ENCODE peak calls at places on chromosomes 6 and 20, in five cellular contexts. One of them, this sample, is unnamed.

GRCh38 chr6:10278786-10279185 is 136.1 kb downstream of the TFAP2A start:
- DNase-seq in CD14-positive monocyte: no peak
- DNase-seq in foreskin fibroblast: no peak
- DNase-seq in B cell: no peak
- DNase-seq in MCF 10A: no peak
- DNase-seq in this sample: no peak

GRCh38 chr20:33460711-33461110 is 17.1 kb upstream of the SNTA1 start:
- DNase-seq in MCF 10A: no peak
- DNase-seq in B cell: no peak
- DNase-seq in foreskin fibroblast: no peak
- DNase-seq in CD14-positive monocyte: no peak
- DNase-seq in this sample: peak; percentile 10

GRCh38 chr20:45306431-45306982 is at the start of gene RBPJL:
- DNase-seq in B cell: peak; percentile 70
- DNase-seq in MCF 10A: no peak
- DNase-seq in foreskin fibroblast: no peak
- DNase-seq in CD14-positive monocyte: no peak
- DNase-seq in this sample: peak; percentile 55

GRCh38 chr6:21808045-21808470 is 214.5 kb downstream of the SOX4 start:
- DNase-seq in CD14-positive monocyte: no peak
- DNase-seq in B cell: no peak
- DNase-seq in MCF 10A: peak; percentile 22
- DNase-seq in foreskin fibroblast: peak; percentile 42
- DNase-seq in this sample: no peak

GRCh38 chr6:159151266-159151855 is 17.8 kb upstream of the FNDC1 start:
- DNase-seq in B cell: peak; percentile 78
- DNase-seq in CD14-positive monocyte: no peak
- DNase-seq in MCF 10A: peak; percentile 63
- DNase-seq in foreskin fibroblast: peak; percentile 44
- DNase-seq in this sample: peak; percentile 66

GRCh38 chr6:165621950-165622349 is 41.1 kb downstream of the PDE10A start:
- DNase-seq in CD14-positive monocyte: no peak
- DNase-seq in MCF 10A: no peak
- DNase-seq in foreskin fibroblast: no peak
- DNase-seq in B cell: no peak
- DNase-seq in this sample: no peak

GRCh38 chr20:2693286-2693995 is 861 bp downstream of the EBF4 start:
- DNase-seq in MCF 10A: no peak
- DNase-seq in B cell: peak; percentile 67
- DNase-seq in CD14-positive monocyte: no peak
- DNase-seq in foreskin fibroblast: no peak
- DNase-seq in this sample: peak; percentile 47

GRCh38 chr6:73579851-73580246 is 59.0 kb upstream of the EEF1A1 start:
- DNase-seq in B cell: no peak
- DNase-seq in MCF 10A: peak; percentile 78
- DNase-seq in foreskin fibroblast: peak; percentile 86
- DNase-seq in CD14-positive monocyte: no peak
- DNase-seq in this sample: no peak

GRCh38 chr20:16609066-16609465 is 35.8 kb upstream of the KIF16B start:
- DNase-seq in B cell: no peak
- DNase-seq in MCF 10A: no peak
- DNase-seq in CD14-positive monocyte: no peak
- DNase-seq in foreskin fibroblast: no peak
- DNase-seq in this sample: no peak

GRCh38 chr6:74578339-74578738 is 627.5 kb downstream of the COL12A1 start:
- DNase-seq in MCF 10A: peak; percentile 21
- DNase-seq in foreskin fibroblast: peak; percentile 82
- DNase-seq in B cell: no peak
- DNase-seq in CD14-positive monocyte: no peak
- DNase-seq in this sample: no peak

GRCh38 chr6:2498224-2498623 is 252.5 kb downstream of the MYLK4 start:
- DNase-seq in foreskin fibroblast: no peak
- DNase-seq in MCF 10A: peak; percentile 84
- DNase-seq in CD14-positive monocyte: no peak
- DNase-seq in B cell: no peak
- DNase-seq in this sample: no peak

GRCh38 chr6:23140879-23141278 is 571.5 kb downstream of the HDGFL1 start:
- DNase-seq in CD14-positive monocyte: no peak
- DNase-seq in foreskin fibroblast: no peak
- DNase-seq in B cell: no peak
- DNase-seq in MCF 10A: no peak
- DNase-seq in this sample: no peak

GRCh38 chr6:108541843-108542795 is 18.6 kb upstream of the FOXO3 start:
- DNase-seq in B cell: peak; percentile 83
- DNase-seq in foreskin fibroblast: peak; percentile 68
- DNase-seq in CD14-positive monocyte: peak; percentile 52
- DNase-seq in MCF 10A: peak; percentile 81
- DNase-seq in this sample: peak; percentile 79

GRCh38 chr6:81834141-81834621 is 81.7 kb upstream of the TENT5A start:
- DNase-seq in CD14-positive monocyte: no peak
- DNase-seq in B cell: no peak
- DNase-seq in foreskin fibroblast: peak; percentile 67
- DNase-seq in MCF 10A: no peak
- DNase-seq in this sample: no peak

GRCh38 chr20:60395993-60396392 is 437.8 kb downstream of the CDH26 start:
- DNase-seq in CD14-positive monocyte: no peak
- DNase-seq in B cell: no peak
- DNase-seq in foreskin fibroblast: no peak
- DNase-seq in MCF 10A: no peak
- DNase-seq in this sample: no peak

GRCh38 chr6:121881974-121882667 is 446.7 kb downstream of the GJA1 start:
- DNase-seq in foreskin fibroblast: peak; percentile 95
- DNase-seq in CD14-positive monocyte: no peak
- DNase-seq in MCF 10A: peak; percentile 30
- DNase-seq in B cell: no peak
- DNase-seq in this sample: no peak

GRCh38 chr20:31835977-31836852 is 9.2 kb downstream of the FOXS1 start:
- DNase-seq in foreskin fibroblast: peak; percentile 90
- DNase-seq in CD14-positive monocyte: peak; percentile 88
- DNase-seq in B cell: no peak
- DNase-seq in MCF 10A: peak; percentile 93
- DNase-seq in this sample: peak; percentile 64

GRCh38 chr6:111992851-111993250 is 61.1 kb upstream of the CCN6 start:
- DNase-seq in MCF 10A: no peak
- DNase-seq in CD14-positive monocyte: peak; percentile 64
- DNase-seq in foreskin fibroblast: no peak
- DNase-seq in B cell: no peak
- DNase-seq in this sample: peak; percentile 66

GRCh38 chr20:42276718-42277117 is 658.5 kb upstream of the CHD6 start:
- DNase-seq in foreskin fibroblast: no peak
- DNase-seq in MCF 10A: no peak
- DNase-seq in CD14-positive monocyte: no peak
- DNase-seq in B cell: no peak
- DNase-seq in this sample: no peak

GRCh38 chr20:11132819-11133341 is 459.1 kb upstream of the JAG1 start:
- DNase-seq in CD14-positive monocyte: no peak
- DNase-seq in MCF 10A: no peak
- DNase-seq in foreskin fibroblast: no peak
- DNase-seq in B cell: no peak
- DNase-seq in this sample: no peak

GRCh38 chr6:167095888-167096287 is 27.0 kb upstream of the CCR6 start:
- DNase-seq in B cell: no peak
- DNase-seq in CD14-positive monocyte: no peak
- DNase-seq in foreskin fibroblast: no peak
- DNase-seq in MCF 10A: no peak
- DNase-seq in this sample: no peak

GRCh38 chr6:506508-506907 is 115.0 kb downstream of the IRF4 start:
- DNase-seq in MCF 10A: no peak
- DNase-seq in CD14-positive monocyte: no peak
- DNase-seq in B cell: no peak
- DNase-seq in foreskin fibroblast: no peak
- DNase-seq in this sample: peak; percentile 86

GRCh38 chr6:84521419-84522001 is 242.9 kb downstream of the TBX18 start:
- DNase-seq in B cell: no peak
- DNase-seq in MCF 10A: no peak
- DNase-seq in foreskin fibroblast: no peak
- DNase-seq in CD14-positive monocyte: no peak
- DNase-seq in this sample: no peak

GRCh38 chr6:95099410-95099809 is 477.9 kb upstream of the MANEA start:
- DNase-seq in B cell: no peak
- DNase-seq in foreskin fibroblast: no peak
- DNase-seq in MCF 10A: no peak
- DNase-seq in CD14-positive monocyte: no peak
- DNase-seq in this sample: no peak

GRCh38 chr20:51366155-51366886 is 176.2 kb downstream of the NFATC2 start:
- DNase-seq in B cell: no peak
- DNase-seq in foreskin fibroblast: peak; percentile 100
- DNase-seq in CD14-positive monocyte: no peak
- DNase-seq in MCF 10A: peak; percentile 87
- DNase-seq in this sample: no peak

GRCh38 chr20:38649275-38649891 is 47.8 kb downstream of the ARHGAP40 start:
- DNase-seq in foreskin fibroblast: no peak
- DNase-seq in CD14-positive monocyte: no peak
- DNase-seq in MCF 10A: peak; percentile 31
- DNase-seq in B cell: no peak
- DNase-seq in this sample: peak; percentile 22

GRCh38 chr6:144334150-144334708 is 49.1 kb downstream of the UTRN start:
- DNase-seq in CD14-positive monocyte: peak; percentile 53
- DNase-seq in foreskin fibroblast: no peak
- DNase-seq in MCF 10A: no peak
- DNase-seq in B cell: peak; percentile 86
- DNase-seq in this sample: peak; percentile 92

GRCh38 chr6:74409447-74409846 is 713.4 kb downstream of the CD109 start:
- DNase-seq in MCF 10A: peak; percentile 62
- DNase-seq in CD14-positive monocyte: no peak
- DNase-seq in foreskin fibroblast: peak; percentile 61
- DNase-seq in B cell: no peak
- DNase-seq in this sample: no peak

GRCh38 chr6:705047-705446 is 12.1 kb upstream of the EXOC2 start:
- DNase-seq in B cell: no peak
- DNase-seq in foreskin fibroblast: no peak
- DNase-seq in MCF 10A: no peak
- DNase-seq in CD14-positive monocyte: no peak
- DNase-seq in this sample: no peak

GRCh38 chr20:40313730-40314129 is 375.3 kb downstream of the MAFB start:
- DNase-seq in foreskin fibroblast: no peak
- DNase-seq in B cell: no peak
- DNase-seq in MCF 10A: no peak
- DNase-seq in CD14-positive monocyte: no peak
- DNase-seq in this sample: no peak

GRCh38 chr6:66533921-66534404 is 826.9 kb upstream of the EYS start:
- DNase-seq in MCF 10A: no peak
- DNase-seq in B cell: no peak
- DNase-seq in CD14-positive monocyte: no peak
- DNase-seq in foreskin fibroblast: no peak
- DNase-seq in this sample: no peak

DNA sequence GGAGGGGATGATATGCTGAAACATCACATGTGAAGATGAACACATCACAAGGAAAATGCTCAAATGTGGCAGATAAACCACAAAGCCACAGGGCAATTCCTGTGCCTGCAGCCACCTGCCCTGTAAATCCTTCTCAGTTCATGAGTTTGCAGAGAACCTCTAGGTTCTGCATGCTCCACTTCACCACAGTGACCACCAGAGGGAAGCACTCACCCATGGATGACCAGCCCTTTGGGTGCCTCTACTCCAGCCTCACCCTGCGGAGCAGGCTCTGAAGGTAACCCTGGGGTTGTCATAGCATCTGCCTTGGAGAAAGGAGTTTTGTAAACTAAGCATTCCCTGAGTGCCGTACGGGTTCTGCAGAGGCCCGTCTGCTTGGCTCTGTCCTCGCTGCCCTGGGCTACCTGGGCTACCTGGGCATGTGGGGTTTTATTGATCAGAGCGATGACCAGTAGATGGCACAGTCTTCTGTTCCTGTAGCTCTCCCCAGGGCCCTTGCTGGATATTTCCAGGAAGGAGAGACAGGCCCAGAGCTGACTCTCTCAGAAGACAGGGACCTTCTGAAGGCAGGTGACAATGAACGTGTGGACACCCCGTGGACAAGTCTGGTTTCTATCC is 31.7 kb upstream of the CST1 start:
- DNase-seq in foreskin fibroblast: peak; percentile 8
- DNase-seq in CD14-positive monocyte: no peak
- DNase-seq in B cell: no peak
- DNase-seq in MCF 10A: peak; percentile 1
- DNase-seq in this sample: no peak
- TF ChIP-seq CTCF in foreskin fibroblast: peak; percentile 56
- TF ChIP-seq CTCF in CD14-positive monocyte: peak; percentile 67
- TF ChIP-seq CTCF in B cell: peak; percentile 13
- TF ChIP-seq CTCF in MCF 10A: peak; percentile 17
- TF ChIP-seq CTCF in this sample: peak; percentile 28

DNA sequence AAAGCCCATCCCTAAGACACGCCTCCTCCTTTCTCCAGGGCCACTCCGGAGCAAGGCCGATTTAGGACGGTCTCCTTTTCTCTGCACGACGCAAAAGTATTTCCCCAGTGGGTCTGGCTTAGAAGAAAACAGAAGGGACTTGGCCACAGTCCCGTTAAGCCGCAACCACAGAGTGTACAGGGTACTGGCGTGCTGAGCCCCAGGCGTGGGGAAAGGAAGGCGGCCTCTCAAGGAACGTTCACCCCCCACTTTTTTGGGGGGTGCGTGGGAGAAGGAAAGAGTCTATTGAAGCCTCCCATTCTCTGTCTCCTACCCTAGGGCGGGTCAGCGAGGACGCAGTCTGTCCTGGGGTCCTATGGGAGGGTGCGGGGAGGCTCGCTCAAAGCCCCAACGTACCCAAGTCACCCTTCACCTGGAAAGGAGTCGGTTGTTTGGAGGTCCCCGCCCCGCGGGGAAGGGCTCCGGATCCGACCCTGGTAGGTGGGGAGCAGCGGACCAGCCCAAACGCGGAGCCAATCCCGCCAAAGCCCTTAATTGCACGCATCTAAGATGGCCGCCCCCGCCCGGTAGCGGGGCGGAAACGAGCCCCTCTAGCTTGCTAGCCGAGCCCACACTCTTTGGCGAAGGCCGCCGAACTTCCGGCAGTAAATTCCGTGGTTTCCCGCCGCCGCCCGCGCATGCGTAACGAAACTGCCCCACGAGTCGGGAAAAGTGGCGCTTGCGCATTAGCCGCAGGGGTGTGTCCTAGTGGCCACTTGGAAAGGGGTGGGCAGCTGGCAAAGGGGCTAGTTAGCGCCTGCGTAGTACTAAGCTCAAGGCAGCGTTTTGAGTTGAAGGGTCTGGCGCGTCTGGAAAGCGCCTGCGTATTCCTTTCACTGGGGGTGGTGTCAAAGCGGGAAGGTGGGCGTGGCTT is at the start of gene OARD1:
- DNase-seq in MCF 10A: peak; percentile 99
- DNase-seq in B cell: peak; percentile 98
- DNase-seq in CD14-positive monocyte: no peak
- DNase-seq in foreskin fibroblast: peak; percentile 99
- DNase-seq in this sample: peak; percentile 99
- TF ChIP-seq CTCF in MCF 10A: no peak
- TF ChIP-seq CTCF in B cell: no peak
- TF ChIP-seq CTCF in CD14-positive monocyte: no peak
- TF ChIP-seq CTCF in foreskin fibroblast: no peak
- TF ChIP-seq CTCF in this sample: no peak

GRCh38 chr6:11413112-11413687 is 124.3 kb upstream of the TMEM170B start:
- DNase-seq in foreskin fibroblast: no peak
- DNase-seq in B cell: no peak
- DNase-seq in CD14-positive monocyte: no peak
- DNase-seq in MCF 10A: no peak
- DNase-seq in this sample: no peak
- TF ChIP-seq CTCF in foreskin fibroblast: no peak
- TF ChIP-seq CTCF in B cell: no peak
- TF ChIP-seq CTCF in CD14-positive monocyte: peak; percentile 15
- TF ChIP-seq CTCF in MCF 10A: no peak
- TF ChIP-seq CTCF in this sample: no peak

GRCh38 chr6:30149234-30149633 is 11.8 kb downstream of the TRIM10 start:
- DNase-seq in CD14-positive monocyte: no peak
- DNase-seq in foreskin fibroblast: no peak
- DNase-seq in MCF 10A: no peak
- DNase-seq in B cell: no peak
- DNase-seq in this sample: no peak
- TF ChIP-seq CTCF in CD14-positive monocyte: no peak
- TF ChIP-seq CTCF in foreskin fibroblast: no peak
- TF ChIP-seq CTCF in MCF 10A: no peak
- TF ChIP-seq CTCF in B cell: no peak
- TF ChIP-seq CTCF in this sample: no peak